ENCODE peak calls at places on chromosomes 6 and 20, in eight cellular contexts. P is upper lobe of right lung, F is A673, U is left ventricle myocardium inferior, X is tibial artery, N is astrocyte, E is fibroblast of lung, Y is tibial nerve. J is an unnamed sample.

GRCh38 chr6:25136879-25137278 is 142.3 kb upstream of the CARMIL1 start:
- DNase-seq in P (no peak), U (no peak), Y (peak; percentile 23), F (no peak), E (peak; percentile 33), X (no peak), N (peak; percentile 12), J (peak; percentile 55)

GRCh38 chr20:64254571-64255360 is 782 bp upstream of the PCMTD2 start:
- DNase-seq in U (no peak), P (no peak), N (no peak), E (no peak), Y (no peak), X (peak; percentile 60), F (no peak), J (no peak)

GRCh38 chr6:25266425-25267135 is 12.6 kb upstream of the CARMIL1 start:
- DNase-seq in Y (no peak), P (no peak), X (no peak), F (no peak), N (no peak), U (no peak), E (peak; percentile 5), J (no peak)

GRCh38 chr20:33460711-33461110 is 17.1 kb upstream of the SNTA1 start:
- DNase-seq in X (no peak), P (no peak), Y (no peak), E (no peak), U (no peak), N (no peak), F (no peak), J (no peak)

GRCh38 chr20:62285722-62286121 is 17.1 kb upstream of the ADRM1 start:
- DNase-seq in X (peak; percentile 65), U (no peak), N (no peak), Y (no peak), F (no peak), E (no peak), P (no peak), J (peak; percentile 54)

GRCh38 chr20:61430228-61430624 is 178.2 kb downstream of the CDH4 start:
- DNase-seq in P (peak; percentile 21), X (no peak), N (no peak), Y (no peak), E (no peak), F (peak; percentile 69), U (no peak), J (no peak)

GRCh38 chr6:34600796-34601195 is 44.7 kb upstream of the SPDEF start:
- DNase-seq in U (no peak), N (no peak), E (no peak), F (no peak), P (no peak), X (no peak), Y (no peak), J (no peak)

GRCh38 chr6:170135821-170136471 is 154.9 kb downstream of the DLL1 start:
- DNase-seq in U (no peak), F (no peak), E (no peak), P (peak; percentile 59), N (no peak), X (peak; percentile 65), Y (no peak), J (no peak)

GRCh38 chr6:111061493-111061892 is 25.8 kb upstream of the SLC16A10 start:
- DNase-seq in Y (no peak), N (peak; percentile 20), F (no peak), E (peak; percentile 39), U (no peak), P (no peak), X (no peak), J (no peak)

GRCh38 chr6:46963626-46964025 is 41.9 kb upstream of the ADGRF5 start:
- DNase-seq in E (peak; percentile 97), Y (no peak), N (peak; percentile 96), P (no peak), F (no peak), X (no peak), U (no peak), J (no peak)

GRCh38 chr6:75546401-75546800 is 52.8 kb upstream of the FILIP1 start:
- DNase-seq in F (peak; percentile 58), X (no peak), U (no peak), Y (no peak), E (no peak), N (peak; percentile 7), P (no peak), J (no peak)

GRCh38 chr6:38220069-38220723 is 400.7 kb downstream of the ZFAND3 start:
- DNase-seq in X (no peak), N (no peak), E (no peak), F (no peak), Y (no peak), U (no peak), P (no peak), J (no peak)

GRCh38 chr6:134577998-134578397 is 260.1 kb upstream of the SGK1 start:
- DNase-seq in N (peak; percentile 4), F (no peak), E (peak; percentile 25), Y (no peak), U (no peak), P (no peak), X (no peak), J (no peak)

GRCh38 chr6:32622545-32623401 is 14.4 kb upstream of the HLA-DQA1 start:
- DNase-seq in E (peak; percentile 3), P (no peak), U (no peak), N (peak; percentile 1), F (peak; percentile 73), X (no peak), Y (peak; percentile 8), J (no peak)

GRCh38 chr20:4375881-4376280 is 345.8 kb upstream of the PRND start:
- DNase-seq in X (no peak), U (no peak), E (peak; percentile 72), Y (no peak), P (no peak), F (peak; percentile 40), N (peak; percentile 68), J (no peak)

GRCh38 chr20:25276533-25277050 is 28.7 kb downstream of the PYGB start:
- DNase-seq in E (no peak), U (peak; percentile 14), Y (no peak), N (no peak), P (peak; percentile 48), F (no peak), X (peak; percentile 61), J (no peak)

GRCh38 chr6:40356242-40356910 is 230.8 kb downstream of the LRFN2 start:
- DNase-seq in N (peak; percentile 30), E (peak; percentile 51), Y (no peak), P (no peak), X (no peak), F (no peak), U (no peak), J (no peak)

GRCh38 chr20:10178727-10179313 is 39.8 kb upstream of the SNAP25 start:
- DNase-seq in E (peak; percentile 50), Y (no peak), X (no peak), U (no peak), F (no peak), P (no peak), N (peak; percentile 45), J (no peak)

GRCh38 chr6:40302856-40303449 is 284.2 kb downstream of the LRFN2 start:
- DNase-seq in P (no peak), N (no peak), E (no peak), X (no peak), Y (no peak), U (no peak), F (no peak), J (no peak)

GRCh38 chr20:52585333-52585732 is 386.8 kb upstream of the TSHZ2 start:
- DNase-seq in P (no peak), N (no peak), Y (no peak), F (no peak), U (no peak), E (no peak), X (no peak), J (no peak)

GRCh38 chr6:44734886-44735630 is 347.6 kb downstream of the CDC5L start:
- DNase-seq in E (no peak), P (no peak), X (no peak), F (no peak), U (no peak), N (no peak), Y (no peak), J (no peak)

GRCh38 chr6:44735631-44735963 is 348.1 kb downstream of the CDC5L start:
- DNase-seq in N (peak; percentile 45), X (no peak), E (peak; percentile 54), P (no peak), F (no peak), U (no peak), Y (no peak), J (no peak)

GRCh38 chr6:44732243-44732642 is 344.7 kb downstream of the CDC5L start:
- DNase-seq in X (no peak), N (no peak), U (no peak), E (no peak), F (no peak), P (no peak), Y (no peak), J (no peak)

GRCh38 chr6:44733146-44733545 is 345.6 kb downstream of the CDC5L start:
- DNase-seq in U (no peak), E (no peak), F (no peak), P (no peak), N (no peak), X (no peak), Y (no peak), J (no peak)

GRCh38 chr6:44733868-44734267 is 346.4 kb downstream of the CDC5L start:
- DNase-seq in E (no peak), F (no peak), U (peak; percentile 43), X (no peak), P (no peak), N (no peak), Y (peak; percentile 44), J (peak; percentile 77)
- H3K4me1 ChIP-seq in E (peaks cover 7% of the 10 kb centered on the region), F (no peaks in the 10 kb centered on the region), U (peaks cover 3% of the 10 kb centered on the region), X (peaks cover 3% of the 10 kb centered on the region), P (peaks cover 4% of the 10 kb centered on the region), N (peaks cover 11% of the 10 kb centered on the region), Y (peaks cover 5% of the 10 kb centered on the region), J (peaks cover 4% of the 10 kb centered on the region)

DNA sequence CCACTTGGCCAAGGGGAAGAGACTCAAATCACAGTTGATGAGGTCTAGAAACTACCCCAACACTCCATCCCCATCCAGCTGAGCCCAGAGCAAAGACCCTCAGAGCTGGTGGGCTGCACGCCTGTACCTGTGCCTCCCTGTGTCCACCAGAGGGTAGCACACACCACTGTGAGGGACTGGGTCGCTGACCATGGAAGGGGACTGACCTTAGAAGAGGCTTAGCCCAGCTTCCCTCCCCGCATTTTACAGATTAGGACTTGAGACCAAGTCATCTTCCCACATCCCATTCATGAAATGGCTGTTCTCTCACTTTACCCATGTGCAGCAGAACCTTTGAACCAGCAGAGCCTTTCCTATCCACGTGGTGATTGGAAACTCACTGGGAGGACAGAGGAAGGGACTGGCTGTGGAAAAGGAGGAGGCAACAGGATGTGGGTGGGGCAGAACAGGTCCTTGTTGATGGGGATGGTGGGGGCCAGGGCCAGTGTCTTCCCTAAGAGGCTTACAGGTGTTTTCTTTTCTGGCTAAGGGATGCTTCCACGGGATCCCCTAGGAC is 44.3 kb downstream of the CPXM1 start:
- DNase-seq in N (no peak), E (peak; percentile 24), P (no peak), Y (no peak), U (no peak), F (no peak), X (no peak), J (no peak)
- TF ChIP-seq CTCF in N (peak; percentile 51), E (peak; percentile 71), P (peak; percentile 50), Y (no peak), U (peak; percentile 59), F (peak; percentile 61), X (peak; percentile 35), J (no peak)

GRCh38 chr20:1323256-1323655 is 5.7 kb downstream of the SDCBP2 start:
- DNase-seq in Y (no peak), E (no peak), P (no peak), N (no peak), F (no peak), U (no peak), X (no peak), J (no peak)
- H3K27ac ChIP-seq in Y (no peak overlapping the region), E (peak overlapping the region; percentile 99), P (peak overlapping the region; percentile 100), N (peak overlapping the region; percentile 87), F (no peak overlapping the region), U (peak overlapping the region; percentile 100), X (no peak overlapping the region), J (peak overlapping the region; percentile 99)

GRCh38 chr20:46709055-46709458 is 392 bp upstream of the SLC2A10 start:
- DNase-seq in U (no peak), F (no peak), N (no peak), P (no peak), Y (no peak), E (no peak), X (no peak), J (no peak)
- H3K4me1 ChIP-seq in U (peaks cover 28% of the 10 kb centered on the region), F (no peaks in the 10 kb centered on the region), N (peaks cover 8% of the 10 kb centered on the region), P (peaks cover 9% of the 10 kb centered on the region), Y (peaks cover 56% of the 10 kb centered on the region), E (peaks cover 2% of the 10 kb centered on the region), X (peaks cover 27% of the 10 kb centered on the region), J (peaks cover 4% of the 10 kb centered on the region)

J was measured in heart right ventricle.